ENCODE peak calls at places on chromosomes 7 and 10, in ten cellular contexts. E, A, I, S, G, B, H, U, T and O are unnamed samples.
A peak's percentile ranks its signal among the peaks of the same experiment; 100 is the strongest.

GRCh38 chr7:135407884-135408283 is 102.0 kb downstream of the CNOT4 start:
- DNase-seq in E (no peak), A (no peak), I (no peak), S (no peak), G (no peak), B (no peak), H (no peak), U (no peak), T (no peak), O (no peak)

GRCh38 chr7:129664029-129665012 is 52.8 kb downstream of the NRF1 start:
- DNase-seq in E (peak; percentile 64), A (peak; percentile 73), I (peak; percentile 58), S (no peak), G (peak; percentile 66), B (peak; percentile 81), H (no peak), U (no peak), T (peak; percentile 82), O (no peak)

GRCh38 chr7:6271091-6271658 is 1.2 kb downstream of the CYTH3 start:
- DNase-seq in E (peak; percentile 31), A (peak; percentile 54), I (no peak), S (peak; percentile 54), G (peak; percentile 41), B (peak; percentile 69), H (peak; percentile 44), U (peak; percentile 65), T (peak; percentile 43), O (no peak)

GRCh38 chr7:77415822-77416620 is at the start of gene GSAP:
- DNase-seq in E (no peak), A (no peak), I (peak; percentile 55), S (peak; percentile 68), G (peak; percentile 61), B (peak; percentile 67), H (peak; percentile 80), U (peak; percentile 78), T (no peak), O (no peak)

GRCh38 chr7:87564290-87564963 is 36.3 kb downstream of the ABCB1 start:
- DNase-seq in E (peak; percentile 35), A (peak; percentile 26), I (no peak), S (peak; percentile 46), G (peak; percentile 41), B (peak; percentile 52), H (peak; percentile 43), U (peak; percentile 62), T (no peak), O (no peak)

GRCh38 chr10:93790454-93790853 is 32.7 kb downstream of the LGI1 start:
- DNase-seq in E (no peak), A (no peak), I (no peak), S (no peak), G (no peak), B (no peak), H (no peak), U (no peak), T (no peak), O (no peak)

GRCh38 chr7:100089458-100090201 is 861 bp downstream of the COPS6 start:
- DNase-seq in E (no peak), A (no peak), I (no peak), S (no peak), G (no peak), B (peak; percentile 66), H (no peak), U (no peak), T (no peak), O (no peak)

GRCh38 chr10:7410800-7411670 is at the start of gene SFMBT2:
- DNase-seq in E (peak; percentile 18), A (peak; percentile 21), I (peak; percentile 34), S (peak; percentile 69), G (peak; percentile 68), B (peak; percentile 64), H (peak; percentile 46), U (peak; percentile 81), T (no peak), O (peak; percentile 75)

GRCh38 chr10:96588060-96588554 is 1.3 kb upstream of the TM9SF3 start:
- DNase-seq in E (peak; percentile 55), A (no peak), I (peak; percentile 30), S (no peak), G (no peak), B (peak; percentile 9), H (no peak), U (no peak), T (no peak), O (no peak)

GRCh38 chr7:143490719-143491306 is 13.1 kb downstream of the TAS2R41 start:
- DNase-seq in E (no peak), A (peak; percentile 43), I (no peak), S (no peak), G (peak; percentile 54), B (peak; percentile 7), H (no peak), U (no peak), T (no peak), O (no peak)

GRCh38 chr7:126016722-126017121 is 1087.1 kb upstream of the POT1 start:
- DNase-seq in E (no peak), A (no peak), I (no peak), S (no peak), G (no peak), B (no peak), H (no peak), U (no peak), T (no peak), O (no peak)

GRCh38 chr10:51405580-51406367 is 293.6 kb downstream of the CSTF2T start:
- DNase-seq in E (no peak), A (peak; percentile 57), I (no peak), S (no peak), G (peak; percentile 55), B (peak; percentile 20), H (no peak), U (no peak), T (no peak), O (no peak)

GRCh38 chr10:81911328-81911727 is 36.3 kb downstream of the NRG3 start:
- DNase-seq in E (no peak), A (no peak), I (no peak), S (no peak), G (no peak), B (no peak), H (no peak), U (no peak), T (no peak), O (no peak)

GRCh38 chr10:48872234-48872633 is 67.4 kb downstream of the LRRC18 start:
- DNase-seq in E (no peak), A (no peak), I (no peak), S (no peak), G (no peak), B (no peak), H (no peak), U (no peak), T (no peak), O (no peak)

GRCh38 chr7:21916176-21916575 is 29.5 kb downstream of the CDCA7L start:
- DNase-seq in E (no peak), A (no peak), I (no peak), S (no peak), G (no peak), B (no peak), H (no peak), U (no peak), T (no peak), O (no peak)

GRCh38 chr10:33341638-33342037 is 7.2 kb upstream of the NRP1 start:
- DNase-seq in E (no peak), A (peak; percentile 70), I (no peak), S (no peak), G (peak; percentile 17), B (peak; percentile 26), H (no peak), U (no peak), T (no peak), O (no peak)

GRCh38 chr7:133293390-133294110 is 40.7 kb downstream of the EXOC4 start:
- DNase-seq in E (no peak), A (no peak), I (no peak), S (no peak), G (no peak), B (no peak), H (no peak), U (no peak), T (no peak), O (no peak)

GRCh38 chr10:124104011-124104627 is 10.7 kb upstream of the CHST15 start:
- DNase-seq in E (no peak), A (no peak), I (no peak), S (no peak), G (no peak), B (no peak), H (no peak), U (no peak), T (no peak), O (no peak)

GRCh38 chr7:76397409-76398183 is 11.9 kb downstream of the SSC4D start:
- DNase-seq in E (no peak), A (peak; percentile 40), I (peak; percentile 37), S (peak; percentile 82), G (peak; percentile 59), B (peak; percentile 33), H (peak; percentile 90), U (peak; percentile 93), T (no peak), O (peak; percentile 74)

GRCh38 chr10:27192284-27192683 is 37.1 kb downstream of the MASTL start:
- DNase-seq in E (peak; percentile 88), A (peak; percentile 65), I (no peak), S (no peak), G (peak; percentile 91), B (peak; percentile 92), H (no peak), U (no peak), T (no peak), O (no peak)

GRCh38 chr10:119509909-119510451 is 32.5 kb downstream of the RGS10 start:
- DNase-seq in E (no peak), A (no peak), I (no peak), S (no peak), G (peak; percentile 68), B (peak; percentile 73), H (peak; percentile 49), U (no peak), T (no peak), O (no peak)

GRCh38 chr7:74454948-74455804 is 1.5 kb downstream of the GTF2IRD1 start:
- DNase-seq in E (no peak), A (no peak), I (no peak), S (no peak), G (no peak), B (peak; percentile 37), H (peak; percentile 92), U (no peak), T (no peak), O (no peak)

GRCh38 chr7:156650042-156650441 is 9.5 kb downstream of the RNF32 start:
- DNase-seq in E (no peak), A (no peak), I (no peak), S (no peak), G (no peak), B (no peak), H (peak; percentile 44), U (no peak), T (no peak), O (no peak)

GRCh38 chr7:82413237-82413636 is 30.3 kb downstream of the CACNA2D1 start:
- DNase-seq in E (no peak), A (no peak), I (peak; percentile 70), S (no peak), G (no peak), B (no peak), H (no peak), U (no peak), T (no peak), O (no peak)

GRCh38 chr10:110141185-110141584 is 66.2 kb upstream of the MXI1 start:
- DNase-seq in E (no peak), A (peak; percentile 74), I (no peak), S (no peak), G (peak; percentile 24), B (peak; percentile 16), H (no peak), U (no peak), T (no peak), O (no peak)

GRCh38 chr10:84098667-84099066 is 40.6 kb upstream of the GHITM start:
- DNase-seq in E (no peak), A (no peak), I (no peak), S (no peak), G (no peak), B (no peak), H (no peak), U (no peak), T (no peak), O (no peak)

GRCh38 chr10:77151395-77151794 is 486.2 kb downstream of the KCNMA1 start:
- DNase-seq in E (no peak), A (no peak), I (no peak), S (no peak), G (no peak), B (no peak), H (no peak), U (no peak), T (no peak), O (no peak)

GRCh38 chr10:29470843-29471482 is 163.8 kb downstream of the SVIL start:
- DNase-seq in E (no peak), A (no peak), I (no peak), S (no peak), G (no peak), B (peak; percentile 36), H (no peak), U (no peak), T (no peak), O (no peak)